ENCODE peak calls at places on chromosome 17, in four cellular contexts. S is CD8-positive, alpha-beta memory T cell; V is colonic mucosa; W is ascending aorta. E is an unnamed sample.

GRCh38 chr17:58606934-58607333 is 84.9 kb downstream of the TEX14 start:
- DNase-seq in S (no peak), V (no peak), W (no peak), E (no peak)

GRCh38 chr17:64103751-64104364 is 26.1 kb downstream of the ERN1 start:
- DNase-seq in S (no peak), V (no peak), W (no peak), E (no peak)

GRCh38 chr17:56441331-56441730 is 152.2 kb upstream of the NOG start:
- DNase-seq in V (no peak), S (no peak), W (no peak), E (no peak)

GRCh38 chr17:38325221-38325851 is 18.4 kb downstream of the GPR179 start:
- DNase-seq in V (no peak), S (no peak), W (peak; percentile 22), E (no peak)

GRCh38 chr17:54749157-54749556 is 151.5 kb upstream of the TOM1L1 start:
- DNase-seq in S (no peak), W (no peak), V (no peak), E (no peak)

GRCh38 chr17:76411247-76411646 is 26.8 kb downstream of the SPHK1 start:
- DNase-seq in S (no peak), V (no peak), W (no peak), E (no peak)

GRCh38 chr17:79608729-79609039 is 2.2 kb downstream of the RBFOX3 start:
- DNase-seq in S (no peak), W (no peak), V (no peak), E (no peak)

GRCh38 chr17:29341726-29342125 is 47.8 kb upstream of the NUFIP2 start:
- DNase-seq in S (no peak), V (no peak), W (no peak), E (no peak)

GRCh38 chr17:54898576-54898975 is 2.1 kb upstream of the TOM1L1 start:
- DNase-seq in W (no peak), V (no peak), S (no peak), E (no peak)

GRCh38 chr17:75549246-75550138 is 24.0 kb downstream of the LLGL2 start:
- DNase-seq in V (peak; percentile 93), S (no peak), W (no peak), E (no peak)

GRCh38 chr17:27455914-27456680 is at the start of gene KSR1:
- DNase-seq in S (peak; percentile 87), V (peak; percentile 82), W (peak; percentile 87), E (peak; percentile 44)

GRCh38 chr17:34797724-34798123 is 163.5 kb downstream of the CCT6B start:
- DNase-seq in V (no peak), S (no peak), W (no peak), E (no peak)

GRCh38 chr17:34580685-34581445 is 1.5 kb downstream of the TMEM132E start:
- DNase-seq in W (no peak), V (no peak), S (no peak), E (no peak)

GRCh38 chr17:47731396-47731795 is 1.6 kb upstream of the TBX21 start:
- DNase-seq in V (no peak), S (no peak), W (no peak), E (no peak)

GRCh38 chr17:36943250-36944220 is 5.2 kb upstream of the AATF start:
- DNase-seq in W (no peak), V (no peak), S (no peak), E (no peak)

GRCh38 chr17:29090746-29091395 is 47.9 kb downstream of the PIPOX start:
- DNase-seq in V (no peak), S (no peak), W (no peak), E (no peak)

GRCh38 chr17:27545562-27546229 is 85.3 kb upstream of the LGALS9 start:
- DNase-seq in V (no peak), S (no peak), W (no peak), E (no peak)

GRCh38 chr17:30174556-30174955 is 57.9 kb downstream of the NSRP1 start:
- DNase-seq in W (no peak), S (no peak), V (no peak), E (no peak)

GRCh38 chr17:30345527-30346075 is 11.7 kb upstream of the TMIGD1 start:
- DNase-seq in W (no peak), S (no peak), V (no peak), E (no peak)

GRCh38 chr17:10036511-10037061 is 131.5 kb upstream of the RCVRN start:
- DNase-seq in W (peak; percentile 75), V (peak; percentile 42), S (no peak), E (peak; percentile 40)

GRCh38 chr17:16971458-16972338 is at the start of gene TNFRSF13B:
- DNase-seq in V (no peak), W (no peak), S (no peak), E (no peak)

GRCh38 chr17:10099051-10099571 is 99.3 kb downstream of the GAS7 start:
- DNase-seq in S (no peak), W (no peak), V (no peak), E (no peak)

GRCh38 chr17:63929860-63930766 is 2.0 kb downstream of the CD79B start:
- DNase-seq in V (no peak), W (no peak), S (peak; percentile 39), E (no peak)

GRCh38 chr17:13541032-13541480 is 60.7 kb downstream of the HS3ST3A1 start:
- DNase-seq in W (no peak), V (no peak), S (no peak), E (no peak)

GRCh38 chr17:7818746-7819645 is 15.0 kb upstream of the KDM6B start:
- DNase-seq in V (no peak), S (no peak), W (no peak), E (no peak)

GRCh38 chr17:39919087-39919683 is 750 bp upstream of the GSDMB start:
- DNase-seq in V (peak; percentile 32), S (no peak), W (no peak), E (no peak)

GRCh38 chr17:75346906-75347305 is 57.7 kb upstream of the SLC25A19 start:
- DNase-seq in W (no peak), S (no peak), V (no peak), E (no peak)

GRCh38 chr17:41917957-41918391 is 777 bp downstream of the ACLY start:
- DNase-seq in V (peak; percentile 78), S (peak; percentile 57), W (peak; percentile 75), E (no peak)

GRCh38 chr17:38730526-38731379 is 612 bp downstream of the CISD3 start:
- DNase-seq in V (peak; percentile 95), S (no peak), W (peak; percentile 81), E (no peak)

GRCh38 chr17:71727292-71727691 is 393.5 kb upstream of the SOX9 start:
- DNase-seq in S (no peak), W (no peak), V (no peak), E (no peak)

GRCh38 chr17:6799738-6800137 is 23.7 kb downstream of the FBXO39 start:
- DNase-seq in S (no peak), W (no peak), V (no peak), E (no peak)

GRCh38 chr17:80754846-80755245 is 210.2 kb downstream of the RPTOR start:
- DNase-seq in S (no peak), V (no peak), W (no peak), E (no peak)

GRCh38 chr17:19336938-19337711 is 25.4 kb downstream of the B9D1 start:
- DNase-seq in S (no peak), V (no peak), W (no peak), E (no peak)

GRCh38 chr17:38729886-38730525 is at the start of gene CISD3:
- DNase-seq in V (peak; percentile 88), W (peak; percentile 91), S (peak; percentile 89), E (peak; percentile 79)

GRCh38 chr17:82737981-82738877 is 2.8 kb downstream of the FN3K start:
- DNase-seq in V (no peak), S (no peak), W (no peak), E (no peak)

GRCh38 chr17:82732118-82732743 is 3.2 kb upstream of the FN3K start:
- DNase-seq in S (no peak), W (no peak), V (no peak), E (no peak)

GRCh38 chr17:82734987-82735866 is at the start of gene FN3K:
- DNase-seq in V (peak; percentile 77), S (no peak), W (peak; percentile 84), E (peak; percentile 54)

GRCh38 chr17:82740906-82741759 is 5.7 kb downstream of the FN3K start:
- DNase-seq in W (no peak), S (no peak), V (no peak), E (no peak)

GRCh38 chr17:82736511-82737185 is 1.2 kb downstream of the FN3K start:
- DNase-seq in W (no peak), S (no peak), V (no peak), E (no peak)
- H3K9me3 ChIP-seq in W (peaks cover 8% of the 10 kb centered on the region), S (no peaks in the 10 kb centered on the region), V (no peaks in the 10 kb centered on the region), E (no peaks in the 10 kb centered on the region)

GRCh38 chr17:15920758-15921239 is 24.1 kb upstream of the ADORA2B start:
- DNase-seq in V (no peak), S (no peak), W (no peak), E (no peak)

GRCh38 chr17:15921640-15922039 is 23.3 kb upstream of the ADORA2B start:
- DNase-seq in S (no peak), V (no peak), W (no peak), E (no peak)

GRCh38 chr17:15919466-15919865 is 25.5 kb upstream of the ADORA2B start:
- DNase-seq in W (no peak), V (no peak), S (no peak), E (no peak)

GRCh38 chr17:15926039-15926740 is 18.7 kb upstream of the ADORA2B start:
- DNase-seq in V (no peak), W (no peak), S (no peak), E (no peak)

DNA sequence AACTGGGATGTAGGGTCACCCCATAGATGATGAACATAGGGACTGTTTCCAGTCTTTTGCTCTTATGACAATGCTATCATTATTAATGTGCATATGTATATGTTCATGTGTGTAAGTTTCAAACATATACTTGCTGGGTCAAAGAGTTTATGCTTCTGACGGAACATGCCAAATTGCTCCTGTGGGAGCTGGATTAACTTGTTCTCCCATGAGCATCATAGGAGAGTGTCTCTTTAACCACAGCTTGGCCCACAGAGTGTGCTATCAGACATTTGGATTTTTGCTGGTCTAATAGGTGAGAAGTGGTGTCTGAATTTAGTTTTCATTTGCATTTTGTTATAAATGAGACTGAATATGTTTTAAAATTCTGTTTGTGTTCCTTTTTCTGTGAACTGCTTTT is 22.3 kb upstream of the ADORA2B start:
- DNase-seq in V (no peak), W (no peak), S (no peak), E (no peak)
- H3K27ac ChIP-seq in V (no peak overlapping the region), W (no peak overlapping the region), S (no peak overlapping the region), E (no peak overlapping the region)

DNA sequence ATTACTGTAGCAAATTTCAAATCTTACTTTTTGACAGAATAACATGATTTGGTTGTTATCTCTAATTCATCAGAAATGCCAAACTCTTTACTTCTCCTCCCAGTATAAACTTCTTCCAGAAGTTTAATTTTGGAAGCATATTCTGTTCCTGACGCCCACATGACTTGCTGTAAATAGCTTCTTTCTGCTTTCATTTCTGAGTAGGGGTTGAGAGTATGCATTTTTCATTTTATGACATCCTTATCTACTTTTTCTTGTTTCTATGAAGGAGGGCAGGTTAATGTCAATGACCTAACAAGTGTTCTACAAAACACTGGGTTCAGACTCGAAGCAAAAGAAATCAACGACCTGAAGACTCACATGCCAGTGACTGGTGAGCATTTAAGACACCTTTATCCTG is 36.6 kb upstream of the EFCAB3 start:
- DNase-seq in W (no peak), V (no peak), S (no peak), E (no peak)
- H3K4me3 ChIP-seq in W (no peak overlapping the region), V (no peak overlapping the region), S (no peak overlapping the region), E (no peak overlapping the region)

GRCh38 chr17:60496051-60496450 is 30.0 kb downstream of the APPBP2 start:
- DNase-seq in V (no peak), W (no peak), S (no peak), E (no peak)

GRCh38 chr17:60491771-60492170 is 34.3 kb downstream of the APPBP2 start:
- DNase-seq in S (no peak), W (no peak), V (no peak), E (no peak)

GRCh38 chr17:60493847-60494321 is 32.2 kb downstream of the APPBP2 start:
- DNase-seq in V (no peak), W (no peak), S (no peak), E (no peak)

GRCh38 chr17:60495260-60495659 is 30.8 kb downstream of the APPBP2 start:
- DNase-seq in W (no peak), V (no peak), S (no peak), E (no peak)
- H3K9me3 ChIP-seq in W (no peaks in the 10 kb centered on the region), V (no peaks in the 10 kb centered on the region), S (no peaks in the 10 kb centered on the region), E (no peaks in the 10 kb centered on the region)